ENCODE peak calls at places on chromosomes 12 and 14, in nine cellular contexts. R is Panc1, Z is esophagus muscularis mucosa, I is endothelial cell of umbilical vein, V is transverse colon, J is GM23338, E is suprapubic skin, Y is sigmoid colon, X is HCT116. D is an unnamed sample.

GRCh38 chr14:69713127-69713800 is 53.7 kb upstream of the SRSF5 start:
- DNase-seq in Z (no peak), X (no peak), I (peak; percentile 62), Y (no peak), V (peak; percentile 47), J (peak; percentile 86), E (no peak), R (no peak), D (peak; percentile 61)

GRCh38 chr14:70692210-70692609 is 50.5 kb downstream of the TTC9 start:
- DNase-seq in Y (peak; percentile 74), V (peak; percentile 21), Z (no peak), E (no peak), R (no peak), I (no peak), J (no peak), X (no peak), D (no peak)

GRCh38 chr12:109627633-109628032 is 54.0 kb downstream of the MVK start:
- DNase-seq in Z (no peak), R (no peak), V (no peak), J (no peak), I (no peak), E (no peak), Y (no peak), X (no peak), D (no peak)

GRCh38 chr12:41466762-41467270 is 278.7 kb downstream of the PDZRN4 start:
- DNase-seq in E (no peak), I (no peak), Y (no peak), X (no peak), Z (no peak), R (no peak), V (no peak), J (peak; percentile 52), D (no peak)

GRCh38 chr12:128852885-128853284 is 393 bp upstream of the GLT1D1 start:
- DNase-seq in V (no peak), X (no peak), J (no peak), R (no peak), Y (peak; percentile 48), I (no peak), Z (no peak), E (no peak), D (peak; percentile 17)

GRCh38 chr12:1810201-1810930 is 10.0 kb upstream of the LRTM2 start:
- DNase-seq in X (no peak), Y (no peak), R (no peak), V (no peak), E (no peak), Z (no peak), J (no peak), I (no peak), D (no peak)

GRCh38 chr14:86055512-86055911 is 525.6 kb downstream of the FLRT2 start:
- DNase-seq in V (no peak), J (peak; percentile 35), Y (no peak), E (no peak), R (no peak), Z (no peak), X (no peak), I (peak; percentile 19), D (no peak)

GRCh38 chr12:52204095-52204930 is 12.5 kb upstream of the KRT80 start:
- DNase-seq in R (no peak), J (no peak), E (peak; percentile 56), Z (no peak), Y (peak; percentile 47), I (no peak), V (no peak), X (no peak), D (no peak)

GRCh38 chr14:32800320-32800719 is 138.4 kb upstream of the NPAS3 start:
- DNase-seq in Y (no peak), E (no peak), V (no peak), J (no peak), X (no peak), R (no peak), Z (no peak), I (no peak), D (no peak)

GRCh38 chr14:71142375-71143038 is 235.2 kb downstream of the PCNX1 start:
- DNase-seq in Y (no peak), V (no peak), E (no peak), I (peak; percentile 27), Z (no peak), J (no peak), R (no peak), X (no peak), D (no peak)

GRCh38 chr12:3253682-3254275 is 176.6 kb downstream of the TSPAN9 start:
- DNase-seq in X (no peak), R (no peak), E (no peak), J (no peak), V (no peak), Y (no peak), Z (no peak), I (no peak), D (no peak)

GRCh38 chr12:95583933-95584332 is 32.7 kb upstream of the USP44 start:
- DNase-seq in I (no peak), Z (no peak), E (no peak), J (no peak), V (no peak), R (no peak), Y (no peak), X (peak; percentile 8), D (no peak)

GRCh38 chr12:85979641-85980040 is 105.5 kb downstream of the NTS start:
- DNase-seq in J (no peak), V (no peak), X (no peak), E (no peak), R (no peak), Z (no peak), I (no peak), Y (no peak), D (no peak)

GRCh38 chr12:13345722-13346121 is 149.2 kb downstream of the EMP1 start:
- DNase-seq in V (no peak), X (no peak), I (no peak), R (no peak), J (no peak), E (no peak), Z (peak; percentile 45), Y (no peak), D (no peak)

GRCh38 chr12:13340149-13340548 is 143.6 kb downstream of the EMP1 start:
- DNase-seq in I (no peak), R (no peak), V (no peak), Y (no peak), X (no peak), Z (no peak), E (no peak), J (no peak), D (no peak)

GRCh38 chr12:13339538-13339937 is 143.0 kb downstream of the EMP1 start:
- DNase-seq in I (no peak), E (no peak), J (no peak), Z (peak; percentile 80), X (peak; percentile 91), R (no peak), Y (no peak), V (no peak), D (no peak)

GRCh38 chr12:13342971-13343370 is 146.4 kb downstream of the EMP1 start:
- DNase-seq in R (no peak), V (no peak), E (no peak), I (no peak), Z (peak; percentile 86), Y (no peak), J (no peak), X (no peak), D (no peak)

GRCh38 chr12:13343380-13343779 is 146.9 kb downstream of the EMP1 start:
- DNase-seq in E (no peak), J (no peak), V (no peak), Z (no peak), Y (no peak), I (no peak), X (peak; percentile 36), R (no peak), D (no peak)
- TF ChIP-seq CTCF in E (no peak), J (no peak), V (no peak), Z (no peak), Y (no peak), I (no peak), X (no peak), R (no peak), D (no peak)

GRCh38 chr12:67919406-67919805 is 69.8 kb upstream of the IFNG-AS1 start:
- DNase-seq in R (no peak), E (no peak), X (no peak), J (no peak), I (no peak), Y (no peak), V (no peak), Z (no peak), D (no peak)

GRCh38 chr12:67918441-67918840 is 70.8 kb upstream of the IFNG-AS1 start:
- DNase-seq in Z (no peak), Y (no peak), J (no peak), R (no peak), E (no peak), V (no peak), I (no peak), X (no peak), D (no peak)

GRCh38 chr12:67917811-67918210 is 71.4 kb upstream of the IFNG-AS1 start:
- DNase-seq in Z (no peak), I (no peak), R (no peak), V (no peak), E (no peak), J (no peak), Y (no peak), X (no peak), D (no peak)

GRCh38 chr12:67920432-67920831 is 68.8 kb upstream of the IFNG-AS1 start:
- DNase-seq in V (no peak), Z (no peak), J (no peak), I (no peak), R (no peak), X (no peak), Y (no peak), E (no peak), D (no peak)

GRCh38 chr12:67921286-67921685 is 68.0 kb upstream of the IFNG-AS1 start:
- DNase-seq in R (no peak), Y (no peak), J (no peak), I (no peak), Z (no peak), V (no peak), E (no peak), X (no peak), D (no peak)
- TF ChIP-seq POLR2AphosphoS5 in R (no peak), Y (no peak), J (no peak), I (no peak), Z (no peak), V (no peak), E (no peak), X (no peak), D (no peak)

DNA sequence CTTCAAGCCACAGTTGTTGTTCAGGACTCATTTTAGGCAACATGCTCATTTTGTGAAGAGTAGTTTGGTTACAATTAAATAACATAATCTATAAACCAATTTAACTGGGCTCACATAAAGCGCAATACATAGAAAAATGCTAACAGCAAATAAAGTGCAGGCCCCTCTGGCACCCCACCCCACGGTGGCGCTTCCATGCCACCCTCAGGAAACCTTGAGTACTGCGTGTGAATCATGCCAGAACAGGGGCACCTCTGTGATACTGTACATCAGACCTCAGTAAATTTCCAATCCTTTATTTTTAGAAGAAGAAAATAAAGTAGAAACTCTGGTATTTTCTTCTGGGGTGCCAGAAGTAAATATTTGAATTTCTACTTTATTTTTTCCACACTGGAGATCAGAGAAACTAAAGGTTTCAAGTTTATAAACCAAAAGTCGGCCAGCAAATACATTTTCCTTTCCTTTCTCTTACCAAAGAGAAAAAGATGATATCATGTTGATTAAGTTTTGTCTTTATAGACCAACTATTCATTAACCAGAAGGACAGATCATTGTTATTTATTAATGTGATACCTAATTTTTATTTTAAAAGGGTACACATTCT is 316.8 kb downstream of the PAWR start:
- DNase-seq in J (peak; percentile 75), R (no peak), Z (no peak), X (no peak), E (no peak), I (peak; percentile 58), V (no peak), Y (no peak), D (no peak)
- TF ChIP-seq CTCF in J (peak; percentile 90), R (peak; percentile 84), Z (peak; percentile 63), X (peak; percentile 91), E (peak; percentile 57), I (peak; percentile 87), V (peak; percentile 47), Y (no peak), D (peak; percentile 38)

GRCh38 chr14:99261916-99262787 is 9.8 kb downstream of the BCL11B start:
- DNase-seq in E (no peak), R (no peak), X (no peak), Z (no peak), J (peak; percentile 41), Y (no peak), V (peak; percentile 57), I (no peak), D (peak; percentile 28)
- TF ChIP-seq POLR2AphosphoS5 in E (no peak), R (no peak), X (no peak), Z (no peak), J (no peak), Y (no peak), V (peak; percentile 52), I (no peak), D (no peak)

D was measured in upper lobe of left lung.